ENCODE peak calls at places on chromosome 20, in ten cellular contexts. E, D, M, W, B, K, O, R, U and N are unnamed samples. For H3K4me1, the result is how much of the 10 kb centered on the place peaks cover.

GRCh38 chr20:103456-103855 is 16.0 kb downstream of the DEFB125 start:
- DNase-seq in E (no peak), W (no peak), M (no peak), K (no peak), B (no peak), R (no peak), D (no peak), O (no peak), U (no peak), N (no peak)

GRCh38 chr20:3714092-3714491 is 1.7 kb upstream of the SIGLEC1 start:
- DNase-seq in M (no peak), D (no peak), U (no peak), W (no peak), R (no peak), O (no peak), B (no peak), K (no peak), E (no peak), N (no peak)

GRCh38 chr20:23663180-23663579 is 25.4 kb upstream of the CST3 start:
- DNase-seq in K (no peak), M (no peak), R (no peak), O (no peak), B (no peak), D (no peak), E (peak), W (no peak), U (no peak), N (no peak)

GRCh38 chr20:14612389-14612788 is 275.0 kb upstream of the FLRT3 start:
- DNase-seq in R (no peak), E (no peak), O (no peak), D (no peak), U (no peak), W (no peak), M (no peak), B (no peak), K (no peak), N (no peak)

GRCh38 chr20:50391444-50392137 is 118.6 kb upstream of the PTPN1 start:
- DNase-seq in U (no peak), M (no peak), W (no peak), O (no peak), E (no peak), K (no peak), R (no peak), B (no peak), D (no peak), N (no peak)

GRCh38 chr20:17643531-17644188 is 38.4 kb downstream of the RRBP1 start:
- DNase-seq in E (no peak), B (no peak), U (no peak), R (no peak), O (no peak), W (no peak), K (no peak), D (no peak), M (no peak), N (no peak)

GRCh38 chr20:62652051-62652893 is 10.0 kb downstream of the SLCO4A1 start:
- DNase-seq in W (peak), U (peak), D (peak), E (peak), O (peak), K (peak), M (peak), R (peak), B (peak), N (peak)

GRCh38 chr20:24534282-24534681 is 64.9 kb downstream of the SYNDIG1 start:
- DNase-seq in B (no peak), R (no peak), M (no peak), K (no peak), E (no peak), U (no peak), D (no peak), W (no peak), O (no peak), N (no peak)

GRCh38 chr20:44800398-44801046 is 9.8 kb downstream of the RIMS4 start:
- DNase-seq in E (no peak), U (no peak), K (no peak), O (no peak), R (peak), D (no peak), B (no peak), W (no peak), M (peak), N (no peak)

GRCh38 chr20:14948416-14948815 is 611.0 kb upstream of the FLRT3 start:
- DNase-seq in K (no peak), B (no peak), W (no peak), U (no peak), D (no peak), O (peak), E (no peak), M (no peak), R (no peak), N (no peak)

GRCh38 chr20:38835792-38836191 is 30.3 kb downstream of the PPP1R16B start:
- DNase-seq in K (no peak), D (no peak), R (no peak), U (no peak), B (no peak), M (no peak), W (no peak), E (no peak), O (no peak), N (no peak)

GRCh38 chr20:62733891-62734290 is 25.3 kb downstream of the NTSR1 start:
- DNase-seq in K (no peak), O (no peak), B (no peak), U (no peak), M (no peak), W (no peak), D (no peak), E (no peak), R (no peak), N (no peak)

GRCh38 chr20:18139832-18140231 is 2.2 kb downstream of the KAT14 start:
- DNase-seq in R (no peak), M (no peak), W (no peak), E (no peak), O (no peak), K (no peak), B (no peak), U (no peak), D (no peak), N (no peak)

GRCh38 chr20:20695250-20695816 is 17.1 kb downstream of the RALGAPA2 start:
- DNase-seq in D (no peak), W (no peak), R (no peak), E (no peak), U (no peak), B (no peak), K (no peak), M (no peak), O (no peak), N (no peak)

GRCh38 chr20:25361287-25361683 is 29.4 kb downstream of the ABHD12 start:
- DNase-seq in U (no peak), E (no peak), D (no peak), W (no peak), O (peak), R (no peak), K (no peak), B (no peak), M (no peak), N (no peak)

GRCh38 chr20:51570755-51571469 is 28.4 kb upstream of the NFATC2 start:
- DNase-seq in O (no peak), D (no peak), R (no peak), E (no peak), W (no peak), M (no peak), K (no peak), B (peak), U (no peak), N (no peak)

GRCh38 chr20:7930386-7930785 is 9.9 kb downstream of the HAO1 start:
- DNase-seq in E (no peak), M (no peak), R (no peak), B (no peak), W (no peak), D (no peak), K (no peak), O (no peak), U (no peak), N (no peak)

GRCh38 chr20:47503685-47504084 is 2.0 kb downstream of the NCOA3 start:
- DNase-seq in D (no peak), B (no peak), K (no peak), W (no peak), R (no peak), U (no peak), O (no peak), M (no peak), E (no peak), N (no peak)

GRCh38 chr20:8402798-8403197 is 270.7 kb downstream of the PLCB1 start:
- DNase-seq in R (no peak), D (no peak), K (no peak), E (no peak), O (no peak), U (no peak), M (no peak), W (no peak), B (no peak), N (no peak)

GRCh38 chr20:5586720-5587119 is 163.5 kb upstream of the SHLD1 start:
- DNase-seq in W (no peak), B (no peak), K (no peak), U (no peak), E (no peak), M (no peak), O (no peak), D (no peak), R (no peak), N (no peak)

GRCh38 chr20:62122659-62123449 is 579 bp downstream of the LSM14B start:
- DNase-seq in B (no peak), D (no peak), M (peak), E (no peak), O (no peak), W (peak), U (peak), K (peak), R (no peak), N (no peak)

GRCh38 chr20:2652724-2653510 is 485 bp downstream of the NOP56 start:
- DNase-seq in D (no peak), U (peak), B (peak), O (no peak), R (no peak), W (no peak), M (no peak), E (no peak), K (no peak), N (peak)

GRCh38 chr20:32230707-32231106 is 23.0 kb downstream of the POFUT1 start:
- DNase-seq in R (no peak), D (no peak), U (no peak), W (no peak), B (no peak), M (no peak), K (no peak), E (no peak), O (no peak), N (no peak)

GRCh38 chr20:52191132-52191435 is 495 bp downstream of the ZFP64 start:
- DNase-seq in B (no peak), D (no peak), M (no peak), U (no peak), E (no peak), O (no peak), K (no peak), W (no peak), R (no peak), N (no peak)

GRCh38 chr20:1741309-1742048 is 83.9 kb upstream of the SIRPG start:
- DNase-seq in K (no peak), B (no peak), M (no peak), U (no peak), O (no peak), D (no peak), W (no peak), R (no peak), E (no peak), N (no peak)

GRCh38 chr20:4869290-4870193 is 131.8 kb downstream of the SLC23A2 start:
- DNase-seq in D (no peak), B (no peak), O (peak), R (no peak), K (no peak), E (no peak), M (no peak), W (no peak), U (peak), N (no peak)

GRCh38 chr20:56359212-56360132 is 698 bp downstream of the FAM210B start:
- DNase-seq in R (peak), U (peak), O (peak), D (no peak), K (peak), M (no peak), E (no peak), B (peak), W (peak), N (peak)

GRCh38 chr20:17822039-17822438 is 122.3 kb downstream of the BANF2 start:
- DNase-seq in K (peak), O (peak), D (no peak), M (no peak), R (no peak), B (no peak), W (peak), U (peak), E (no peak), N (no peak)

GRCh38 chr20:25195962-25196700 is 619 bp downstream of the ENTPD6 start:
- DNase-seq in O (peak), W (peak), U (peak), B (no peak), D (no peak), M (no peak), R (peak), K (no peak), E (peak), N (peak)

GRCh38 chr20:40807771-40808170 is 118.7 kb upstream of the MAFB start:
- DNase-seq in W (no peak), U (no peak), R (no peak), B (no peak), K (no peak), M (no peak), O (no peak), E (no peak), D (no peak), N (no peak)

DNA sequence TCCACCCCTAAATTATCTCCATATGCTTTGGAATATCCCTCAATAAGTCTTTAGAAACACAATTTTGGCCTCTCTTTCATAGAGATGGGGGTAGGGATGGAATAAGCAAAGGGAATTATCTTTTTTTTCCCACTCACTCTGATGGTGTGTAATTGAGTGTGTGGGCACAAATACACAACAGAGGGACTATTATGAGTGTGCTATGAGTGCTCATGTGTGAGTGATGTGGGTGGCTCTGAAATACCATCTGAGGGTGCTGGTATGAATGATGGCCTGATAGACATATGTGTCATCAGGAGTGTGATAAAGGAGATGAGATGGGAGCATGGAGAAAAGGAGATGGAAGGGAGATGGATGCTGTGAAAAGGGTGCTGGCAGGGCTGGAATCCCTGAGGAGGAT is 35.6 kb downstream of the GSS start:
- DNase-seq in E (no peak), B (no peak), R (no peak), W (no peak), M (no peak), K (no peak), U (no peak), D (no peak), O (no peak), N (no peak)
- H3K4me1 ChIP-seq in E (under half), B (under half), R (under half), W (under half), M (under half), K (under half), U (under half), D (under half), O (under half), N (under half)

GRCh38 chr20:37406010-37406998 is 60.4 kb downstream of the SRC start:
- DNase-seq in W (peak), E (no peak), O (peak), M (peak), K (no peak), U (no peak), R (no peak), B (no peak), D (no peak), N (no peak)
- TF ChIP-seq POLR2A in W (no peak), E (no peak), O (peak), M (peak), K (no peak), U (peak), R (no peak), B (no peak), D (no peak), N (no peak)

DNA sequence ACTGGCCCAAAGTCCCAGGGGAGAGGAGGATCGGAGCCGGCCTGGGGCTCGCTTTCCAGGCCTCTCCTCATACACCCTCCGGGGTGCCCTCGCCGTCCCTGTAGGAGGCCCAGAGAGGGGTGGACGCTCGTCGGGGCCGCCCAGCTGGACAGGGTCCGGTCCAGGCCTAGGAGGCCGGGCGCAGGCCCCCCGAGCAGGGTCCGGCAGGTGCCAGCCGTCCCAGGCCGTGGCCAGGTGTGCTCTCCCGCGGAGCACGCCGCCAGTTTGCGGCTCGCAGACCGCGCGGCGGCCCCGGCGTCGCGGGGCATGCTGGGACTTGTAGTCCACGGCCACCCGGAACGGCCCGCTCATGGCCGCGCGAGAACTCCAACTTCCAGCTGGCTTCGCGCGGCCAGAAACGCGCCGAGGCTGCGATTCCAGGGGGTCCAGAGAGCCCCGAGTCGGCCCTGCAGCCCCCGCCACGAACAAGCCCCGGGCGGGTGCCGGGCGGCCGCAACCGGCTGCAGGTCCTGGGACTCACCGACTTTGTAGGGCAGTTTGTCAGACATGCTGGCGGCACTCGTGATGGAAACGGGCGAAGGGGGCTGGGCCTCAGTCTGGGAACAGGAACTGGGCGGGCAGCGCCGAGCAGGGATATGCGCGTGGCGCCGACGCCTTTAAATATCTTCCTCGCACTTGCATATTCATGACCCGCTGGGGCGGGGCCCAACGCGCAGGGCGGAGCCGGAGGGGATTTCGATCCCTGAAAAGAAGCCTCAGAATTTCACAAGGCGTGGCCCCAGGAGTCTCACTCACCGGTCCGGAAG is at the start of gene AHCY:
- DNase-seq in E (peak), O (peak), M (peak), D (peak), K (peak), U (peak), B (peak), W (peak), R (peak), N (peak)
- H3K4me1 ChIP-seq in E (under half), O (under half), M (under half), D (half or more), K (under half), U (under half), B (under half), W (under half), R (under half), N (under half)

GRCh38 chr20:59040682-59041081 is 1.9 kb downstream of the PRELID3B start:
- DNase-seq in K (no peak), O (no peak), R (no peak), E (peak), D (no peak), M (no peak), B (no peak), U (no peak), W (no peak), N (no peak)
- TF ChIP-seq POLR2A in K (no peak), O (no peak), R (no peak), E (no peak), D (no peak), M (no peak), B (no peak), U (no peak), W (no peak), N (no peak)

DNA sequence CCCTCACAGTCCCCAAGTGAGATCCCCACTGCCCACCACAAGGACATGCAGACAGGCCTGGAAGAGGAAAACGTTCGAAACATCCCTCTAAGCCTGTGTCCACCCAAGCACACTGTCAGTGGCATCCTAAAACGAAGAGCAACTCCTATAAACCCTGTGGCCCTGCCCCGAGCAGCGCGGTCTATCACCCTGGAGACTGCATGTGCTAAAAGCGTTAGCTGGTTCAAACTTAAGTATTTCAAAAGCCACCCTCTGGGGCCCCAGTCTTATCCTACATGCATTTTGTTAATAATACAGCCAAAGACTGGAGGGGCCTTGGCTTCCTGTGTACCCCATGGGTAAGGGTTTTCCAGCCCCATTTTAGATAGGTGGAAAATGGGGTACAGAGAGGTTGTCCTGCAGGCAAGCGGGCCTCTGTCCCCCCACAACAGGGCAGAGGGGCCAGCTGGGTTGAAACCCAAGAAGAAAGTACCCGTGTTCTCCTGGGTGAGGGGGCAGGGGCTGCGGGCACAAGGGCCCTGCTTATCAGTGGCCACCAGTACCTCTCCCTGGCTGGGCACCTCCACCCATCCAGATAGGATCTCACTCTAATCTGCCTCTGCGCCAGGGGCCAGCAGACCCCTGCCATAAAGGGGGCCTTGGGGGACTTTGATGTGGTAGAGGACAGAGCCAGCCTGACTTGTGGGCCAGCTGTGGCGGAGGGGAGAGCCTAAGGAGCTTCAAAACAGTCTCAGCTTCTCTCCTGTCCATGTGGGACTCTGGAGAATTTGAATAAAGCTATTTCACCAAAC is 28.3 kb downstream of the PREX1 start:
- DNase-seq in B (no peak), R (no peak), U (no peak), O (no peak), W (no peak), M (no peak), D (no peak), E (no peak), K (peak), N (no peak)
- H3K4me1 ChIP-seq in B (under half), R (under half), U (under half), O (under half), W (under half), M (under half), D (under half), E (under half), K (under half), N (under half)

GRCh38 chr20:46119028-46119546 is 973 bp downstream of the CD40 start:
- DNase-seq in U (no peak), E (no peak), D (no peak), B (no peak), W (no peak), K (no peak), O (no peak), R (no peak), M (peak), N (peak)
- TF ChIP-seq POLR2A in U (no peak), E (no peak), D (no peak), B (no peak), W (no peak), K (no peak), O (no peak), R (no peak), M (no peak), N (no peak)

GRCh38 chr20:10347481-10347880 is 86.5 kb downstream of the MKKS start:
- DNase-seq in R (no peak), K (no peak), W (no peak), B (no peak), M (no peak), O (no peak), E (no peak), D (no peak), U (no peak), N (no peak)

GRCh38 chr20:10350188-10350842 is 83.7 kb downstream of the MKKS start:
- DNase-seq in U (no peak), D (no peak), O (no peak), R (no peak), E (no peak), K (no peak), M (no peak), W (no peak), B (no peak), N (no peak)

GRCh38 chr20:10347066-10347465 is 87.0 kb downstream of the MKKS start:
- DNase-seq in R (no peak), M (no peak), W (no peak), B (no peak), U (no peak), D (no peak), K (no peak), E (no peak), O (no peak), N (no peak)

GRCh38 chr20:10352934-10353866 is 80.8 kb downstream of the MKKS start:
- DNase-seq in U (no peak), W (no peak), K (no peak), R (no peak), B (no peak), D (no peak), M (no peak), E (no peak), O (peak), N (no peak)

GRCh38 chr20:10349118-10349517 is 84.9 kb downstream of the MKKS start:
- DNase-seq in O (no peak), B (no peak), K (no peak), U (no peak), E (no peak), R (no peak), M (no peak), D (no peak), W (no peak), N (no peak)
- H3K4me1 ChIP-seq in O (half or more), B (under half), K (under half), U (under half), E (under half), R (under half), M (under half), D (under half), W (under half), N (under half)

GRCh38 chr20:58623579-58624473 is 27.3 kb upstream of the STX16 start:
- DNase-seq in U (no peak), K (peak), M (peak), O (peak), E (no peak), W (peak), D (no peak), R (no peak), B (no peak), N (no peak)
- TF ChIP-seq POLR2A in U (no peak), K (no peak), M (no peak), O (no peak), E (no peak), W (no peak), D (no peak), R (no peak), B (no peak), N (no peak)